ENCODE peak calls at places on chromosomes 12 and 14, in ten cellular contexts. One of them, this sample, is unnamed.

GRCh38 chr12:100189241-100190012 is 11.2 kb upstream of the ACTR6 start:
- DNase-seq in K562: no peak
- DNase-seq in transverse colon: no peak
- DNase-seq in ovary: no peak
- DNase-seq in fibroblast of mammary gland: no peak
- DNase-seq in heart right ventricle: peak; percentile 23
- DNase-seq in foreskin fibroblast: no peak
- DNase-seq in tibial artery: no peak
- DNase-seq in left ventricle myocardium inferior: no peak
- DNase-seq in lower lobe of right lung: no peak
- DNase-seq in this sample: no peak

GRCh38 chr12:69254046-69254445 is 14.7 kb downstream of the CPSF6 start:
- DNase-seq in foreskin fibroblast: peak; percentile 51
- DNase-seq in transverse colon: no peak
- DNase-seq in left ventricle myocardium inferior: no peak
- DNase-seq in fibroblast of mammary gland: peak; percentile 67
- DNase-seq in lower lobe of right lung: no peak
- DNase-seq in tibial artery: no peak
- DNase-seq in ovary: no peak
- DNase-seq in K562: peak; percentile 27
- DNase-seq in heart right ventricle: no peak
- DNase-seq in this sample: no peak

GRCh38 chr14:100118377-100119011 is 41.0 kb downstream of the DEGS2 start:
- DNase-seq in left ventricle myocardium inferior: no peak
- DNase-seq in heart right ventricle: no peak
- DNase-seq in lower lobe of right lung: no peak
- DNase-seq in tibial artery: no peak
- DNase-seq in fibroblast of mammary gland: no peak
- DNase-seq in foreskin fibroblast: no peak
- DNase-seq in transverse colon: no peak
- DNase-seq in K562: no peak
- DNase-seq in ovary: no peak
- DNase-seq in this sample: no peak

GRCh38 chr12:111330800-111331752 is 37.8 kb downstream of the PHETA1 start:
- DNase-seq in heart right ventricle: no peak
- DNase-seq in lower lobe of right lung: no peak
- DNase-seq in transverse colon: no peak
- DNase-seq in tibial artery: no peak
- DNase-seq in fibroblast of mammary gland: peak; percentile 46
- DNase-seq in ovary: no peak
- DNase-seq in K562: peak; percentile 44
- DNase-seq in foreskin fibroblast: peak; percentile 70
- DNase-seq in left ventricle myocardium inferior: no peak
- DNase-seq in this sample: no peak

GRCh38 chr12:45655186-45655585 is 74.3 kb upstream of the ARID2 start:
- DNase-seq in left ventricle myocardium inferior: no peak
- DNase-seq in tibial artery: no peak
- DNase-seq in fibroblast of mammary gland: peak; percentile 24
- DNase-seq in ovary: no peak
- DNase-seq in lower lobe of right lung: no peak
- DNase-seq in transverse colon: peak; percentile 15
- DNase-seq in K562: no peak
- DNase-seq in foreskin fibroblast: no peak
- DNase-seq in heart right ventricle: no peak
- DNase-seq in this sample: no peak

GRCh38 chr14:30849354-30849753 is 25.0 kb upstream of the COCH start:
- DNase-seq in tibial artery: no peak
- DNase-seq in heart right ventricle: no peak
- DNase-seq in ovary: no peak
- DNase-seq in transverse colon: peak; percentile 17
- DNase-seq in left ventricle myocardium inferior: no peak
- DNase-seq in lower lobe of right lung: no peak
- DNase-seq in K562: no peak
- DNase-seq in foreskin fibroblast: no peak
- DNase-seq in fibroblast of mammary gland: no peak
- DNase-seq in this sample: no peak

GRCh38 chr12:75935544-75936242 is 95.9 kb downstream of the PHLDA1 start:
- DNase-seq in ovary: no peak
- DNase-seq in foreskin fibroblast: no peak
- DNase-seq in K562: no peak
- DNase-seq in heart right ventricle: no peak
- DNase-seq in tibial artery: no peak
- DNase-seq in lower lobe of right lung: no peak
- DNase-seq in left ventricle myocardium inferior: no peak
- DNase-seq in transverse colon: no peak
- DNase-seq in fibroblast of mammary gland: no peak
- DNase-seq in this sample: no peak

GRCh38 chr12:12273291-12273957 is 6.6 kb upstream of the LRP6 start:
- DNase-seq in fibroblast of mammary gland: no peak
- DNase-seq in tibial artery: no peak
- DNase-seq in ovary: no peak
- DNase-seq in foreskin fibroblast: peak; percentile 43
- DNase-seq in K562: no peak
- DNase-seq in transverse colon: no peak
- DNase-seq in heart right ventricle: no peak
- DNase-seq in left ventricle myocardium inferior: no peak
- DNase-seq in lower lobe of right lung: no peak
- DNase-seq in this sample: no peak

GRCh38 chr14:61516957-61517356 is 178.4 kb upstream of the HIF1A start:
- DNase-seq in transverse colon: no peak
- DNase-seq in lower lobe of right lung: no peak
- DNase-seq in left ventricle myocardium inferior: no peak
- DNase-seq in tibial artery: no peak
- DNase-seq in ovary: no peak
- DNase-seq in foreskin fibroblast: peak; percentile 70
- DNase-seq in heart right ventricle: no peak
- DNase-seq in K562: no peak
- DNase-seq in fibroblast of mammary gland: peak; percentile 77
- DNase-seq in this sample: no peak

DNA sequence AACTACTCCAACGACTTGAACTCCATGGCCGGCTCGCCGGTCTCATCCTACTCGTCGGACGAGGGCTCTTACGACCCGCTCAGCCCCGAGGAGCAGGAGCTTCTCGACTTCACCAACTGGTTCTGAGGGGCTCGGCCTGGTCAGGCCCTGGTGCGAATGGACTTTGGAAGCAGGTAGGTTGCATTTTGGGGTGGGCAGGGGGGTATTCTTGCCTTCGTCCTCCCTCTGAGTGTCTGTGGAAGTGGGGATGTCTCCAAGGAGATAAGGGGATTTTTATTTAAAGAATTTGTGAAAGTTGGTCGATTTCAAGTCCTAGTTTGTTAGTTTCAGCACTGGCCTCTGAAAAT is 1.3 kb downstream of the ASCL1 start:
- DNase-seq in heart right ventricle: no peak
- DNase-seq in ovary: no peak
- DNase-seq in foreskin fibroblast: no peak
- DNase-seq in fibroblast of mammary gland: no peak
- DNase-seq in transverse colon: no peak
- DNase-seq in lower lobe of right lung: no peak
- DNase-seq in K562: no peak
- DNase-seq in tibial artery: no peak
- DNase-seq in left ventricle myocardium inferior: no peak
- DNase-seq in this sample: no peak
- H3K4me3 ChIP-seq in heart right ventricle: peak overlapping the region; percentile 36
- H3K4me3 ChIP-seq in ovary: no peak overlapping the region
- H3K4me3 ChIP-seq in foreskin fibroblast: peak overlapping the region; percentile 27
- H3K4me3 ChIP-seq in fibroblast of mammary gland: no peak overlapping the region
- H3K4me3 ChIP-seq in transverse colon: no peak overlapping the region
- H3K4me3 ChIP-seq in lower lobe of right lung: peak overlapping the region; percentile 44
- H3K4me3 ChIP-seq in K562: no peak overlapping the region
- H3K4me3 ChIP-seq in tibial artery: peak overlapping the region; percentile 39
- H3K4me3 ChIP-seq in left ventricle myocardium inferior: peak overlapping the region; percentile 62
- H3K4me3 ChIP-seq in this sample: no peak overlapping the region

GRCh38 chr12:80943345-80943744 is 5.6 kb upstream of the LIN7A start:
- DNase-seq in foreskin fibroblast: no peak
- DNase-seq in transverse colon: no peak
- DNase-seq in lower lobe of right lung: no peak
- DNase-seq in K562: no peak
- DNase-seq in ovary: no peak
- DNase-seq in left ventricle myocardium inferior: no peak
- DNase-seq in fibroblast of mammary gland: no peak
- DNase-seq in heart right ventricle: no peak
- DNase-seq in tibial artery: no peak
- DNase-seq in this sample: no peak

GRCh38 chr12:80941916-80942315 is 4.2 kb upstream of the LIN7A start:
- DNase-seq in left ventricle myocardium inferior: no peak
- DNase-seq in transverse colon: no peak
- DNase-seq in ovary: no peak
- DNase-seq in K562: no peak
- DNase-seq in fibroblast of mammary gland: peak; percentile 63
- DNase-seq in lower lobe of right lung: no peak
- DNase-seq in heart right ventricle: no peak
- DNase-seq in foreskin fibroblast: peak; percentile 55
- DNase-seq in tibial artery: no peak
- DNase-seq in this sample: no peak

DNA sequence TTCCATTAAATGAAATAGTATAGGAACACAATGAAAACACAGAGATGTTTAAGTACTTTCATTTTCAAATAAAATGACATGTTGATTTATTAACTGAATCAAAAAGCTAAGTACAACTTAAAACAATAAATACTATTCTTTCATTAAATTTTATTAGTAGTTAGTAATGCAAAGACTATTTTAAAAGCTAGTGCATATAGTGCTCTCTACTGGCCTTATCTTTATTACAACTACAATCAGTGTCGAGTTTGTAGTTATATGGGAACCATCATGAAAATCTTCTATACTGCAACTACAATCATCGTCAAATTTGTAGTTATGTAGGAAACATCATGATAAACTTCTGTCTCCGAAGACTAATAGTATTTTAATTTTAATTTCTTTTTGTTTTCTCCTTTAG is 8.9 kb upstream of the LIN7A start:
- DNase-seq in K562: no peak
- DNase-seq in left ventricle myocardium inferior: no peak
- DNase-seq in fibroblast of mammary gland: peak; percentile 40
- DNase-seq in foreskin fibroblast: peak; percentile 29
- DNase-seq in transverse colon: no peak
- DNase-seq in lower lobe of right lung: no peak
- DNase-seq in heart right ventricle: no peak
- DNase-seq in tibial artery: no peak
- DNase-seq in ovary: no peak
- DNase-seq in this sample: no peak
- TF ChIP-seq CTCF in K562: no peak
- TF ChIP-seq CTCF in left ventricle myocardium inferior: peak; percentile 57
- TF ChIP-seq CTCF in fibroblast of mammary gland: peak; percentile 42
- TF ChIP-seq CTCF in foreskin fibroblast: no peak
- TF ChIP-seq CTCF in transverse colon: no peak
- TF ChIP-seq CTCF in lower lobe of right lung: no peak
- TF ChIP-seq CTCF in heart right ventricle: peak; percentile 36
- TF ChIP-seq CTCF in tibial artery: no peak
- TF ChIP-seq CTCF in ovary: no peak
- TF ChIP-seq CTCF in this sample: peak; percentile 36

GRCh38 chr14:91395466-91395865 is 22.2 kb downstream of the CCDC88C start:
- DNase-seq in foreskin fibroblast: no peak
- DNase-seq in fibroblast of mammary gland: no peak
- DNase-seq in lower lobe of right lung: no peak
- DNase-seq in K562: no peak
- DNase-seq in transverse colon: no peak
- DNase-seq in left ventricle myocardium inferior: no peak
- DNase-seq in ovary: no peak
- DNase-seq in tibial artery: no peak
- DNase-seq in heart right ventricle: no peak
- DNase-seq in this sample: no peak

GRCh38 chr14:91398707-91399106 is 18.9 kb downstream of the CCDC88C start:
- DNase-seq in heart right ventricle: no peak
- DNase-seq in ovary: no peak
- DNase-seq in transverse colon: no peak
- DNase-seq in K562: no peak
- DNase-seq in foreskin fibroblast: no peak
- DNase-seq in fibroblast of mammary gland: no peak
- DNase-seq in tibial artery: no peak
- DNase-seq in lower lobe of right lung: no peak
- DNase-seq in left ventricle myocardium inferior: no peak
- DNase-seq in this sample: no peak

GRCh38 chr14:91398192-91398591 is 19.4 kb downstream of the CCDC88C start:
- DNase-seq in foreskin fibroblast: no peak
- DNase-seq in transverse colon: no peak
- DNase-seq in fibroblast of mammary gland: no peak
- DNase-seq in left ventricle myocardium inferior: no peak
- DNase-seq in lower lobe of right lung: no peak
- DNase-seq in tibial artery: no peak
- DNase-seq in heart right ventricle: no peak
- DNase-seq in K562: no peak
- DNase-seq in ovary: no peak
- DNase-seq in this sample: no peak

GRCh38 chr14:91395998-91396660 is 21.5 kb downstream of the CCDC88C start:
- DNase-seq in tibial artery: no peak
- DNase-seq in ovary: no peak
- DNase-seq in transverse colon: peak; percentile 59
- DNase-seq in K562: no peak
- DNase-seq in heart right ventricle: no peak
- DNase-seq in left ventricle myocardium inferior: no peak
- DNase-seq in lower lobe of right lung: no peak
- DNase-seq in fibroblast of mammary gland: no peak
- DNase-seq in foreskin fibroblast: peak; percentile 40
- DNase-seq in this sample: no peak

DNA sequence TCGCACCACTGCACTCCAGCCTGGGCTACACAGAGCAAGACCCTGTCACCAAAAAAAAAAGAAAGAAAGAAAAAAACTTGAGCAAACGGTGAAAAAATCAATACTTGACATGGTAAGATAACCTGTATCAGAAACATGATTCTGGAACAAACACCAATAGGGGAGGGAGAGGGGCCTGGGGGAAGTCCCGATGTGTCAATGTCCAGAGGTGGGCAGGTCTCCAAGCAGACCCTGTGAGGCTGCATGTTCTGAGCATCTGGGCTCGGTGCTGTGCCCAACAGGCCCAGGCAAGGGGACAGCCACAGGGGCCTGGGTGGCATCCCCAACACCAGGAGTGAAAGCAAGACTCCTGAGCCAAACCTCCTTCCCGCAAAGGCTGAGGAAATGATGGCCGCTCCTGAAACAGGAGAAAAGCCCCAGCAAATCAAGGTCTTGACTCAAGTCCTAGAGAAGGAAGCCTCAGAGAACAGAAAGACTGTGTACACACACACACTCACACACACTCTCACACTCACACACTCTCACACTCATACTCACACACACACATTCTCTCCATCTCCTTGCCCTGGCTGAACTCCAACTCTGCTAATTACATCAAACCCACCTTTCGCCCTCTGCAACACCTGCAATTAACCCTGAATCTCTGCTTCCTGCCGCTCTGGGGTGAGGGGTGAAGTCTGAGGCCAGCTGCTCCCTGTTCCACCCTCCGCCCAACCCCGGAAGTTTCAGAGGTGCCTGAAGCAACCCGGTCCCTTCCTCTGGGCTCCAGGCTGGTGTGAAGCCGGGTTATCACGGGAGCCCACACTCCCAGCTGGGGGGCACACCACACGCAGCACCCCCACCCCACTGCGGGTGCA is 20.4 kb downstream of the CCDC88C start:
- DNase-seq in ovary: no peak
- DNase-seq in transverse colon: peak; percentile 88
- DNase-seq in fibroblast of mammary gland: no peak
- DNase-seq in tibial artery: no peak
- DNase-seq in foreskin fibroblast: no peak
- DNase-seq in heart right ventricle: no peak
- DNase-seq in left ventricle myocardium inferior: no peak
- DNase-seq in K562: no peak
- DNase-seq in lower lobe of right lung: peak; percentile 67
- DNase-seq in this sample: no peak
- H3K4me3 ChIP-seq in ovary: no peak overlapping the region
- H3K4me3 ChIP-seq in transverse colon: no peak overlapping the region
- H3K4me3 ChIP-seq in fibroblast of mammary gland: no peak overlapping the region
- H3K4me3 ChIP-seq in tibial artery: no peak overlapping the region
- H3K4me3 ChIP-seq in foreskin fibroblast: no peak overlapping the region
- H3K4me3 ChIP-seq in heart right ventricle: no peak overlapping the region
- H3K4me3 ChIP-seq in left ventricle myocardium inferior: no peak overlapping the region
- H3K4me3 ChIP-seq in K562: no peak overlapping the region
- H3K4me3 ChIP-seq in lower lobe of right lung: peak overlapping the region; percentile 13
- H3K4me3 ChIP-seq in this sample: no peak overlapping the region

GRCh38 chr12:65090461-65090860 is 30.6 kb downstream of the WIF1 start:
- DNase-seq in left ventricle myocardium inferior: no peak
- DNase-seq in ovary: no peak
- DNase-seq in foreskin fibroblast: no peak
- DNase-seq in fibroblast of mammary gland: no peak
- DNase-seq in lower lobe of right lung: no peak
- DNase-seq in K562: no peak
- DNase-seq in transverse colon: no peak
- DNase-seq in tibial artery: no peak
- DNase-seq in heart right ventricle: no peak
- DNase-seq in this sample: no peak
- TF ChIP-seq CTCF in left ventricle myocardium inferior: no peak
- TF ChIP-seq CTCF in ovary: no peak
- TF ChIP-seq CTCF in foreskin fibroblast: no peak
- TF ChIP-seq CTCF in fibroblast of mammary gland: no peak
- TF ChIP-seq CTCF in lower lobe of right lung: no peak
- TF ChIP-seq CTCF in K562: no peak
- TF ChIP-seq CTCF in transverse colon: no peak
- TF ChIP-seq CTCF in tibial artery: no peak
- TF ChIP-seq CTCF in heart right ventricle: no peak
- TF ChIP-seq CTCF in this sample: no peak